ENCODE peak calls at places on chromosomes 2 and 18, in seven cellular contexts. N is GM23248, X is PC-3, D is hepatocyte, T is GM23338, Y is neural progenitor cell, L is MM.1S. Q is an unnamed sample.

GRCh38 chr2:34475141-34475540 is 876.0 kb upstream of the FAM98A start:
- DNase-seq in N (no peak), D (no peak), Y (no peak), X (no peak), L (no peak), T (no peak), Q (no peak)

GRCh38 chr2:1642066-1642861 is 102.1 kb downstream of the PXDN start:
- DNase-seq in L (no peak), T (no peak), D (no peak), X (no peak), N (no peak), Y (no peak), Q (no peak)

GRCh38 chr18:49026501-49027378 is 76.0 kb upstream of the SMAD7 start:
- DNase-seq in X (no peak), N (no peak), L (no peak), D (peak), T (no peak), Y (no peak), Q (no peak)

GRCh38 chr2:236998250-236998649 is 87.4 kb upstream of the COPS8 start:
- DNase-seq in D (no peak), L (no peak), T (no peak), Y (no peak), X (peak), N (peak), Q (no peak)

GRCh38 chr2:106531676-106532075 is 44.5 kb downstream of the CD8B2 start:
- DNase-seq in Y (peak), X (no peak), N (no peak), D (no peak), L (no peak), T (peak), Q (no peak)

GRCh38 chr18:55974521-55974920 is 386.5 kb upstream of the TCF4 start:
- DNase-seq in N (no peak), L (no peak), T (no peak), Y (no peak), D (no peak), X (no peak), Q (no peak)

GRCh38 chr2:217886720-217887309 is 116.0 kb downstream of the TNS1 start:
- DNase-seq in T (peak), D (peak), N (peak), L (peak), X (peak), Y (peak), Q (peak)

GRCh38 chr2:30147196-30147714 is 448 bp downstream of the YPEL5 start:
- DNase-seq in L (peak), N (peak), D (peak), X (no peak), Y (peak), T (no peak), Q (no peak)

GRCh38 chr2:61707984-61708852 is 145.6 kb downstream of the FAM161A start:
- DNase-seq in T (no peak), L (peak), N (peak), Y (peak), D (peak), X (peak), Q (no peak)

GRCh38 chr2:16653083-16653375 is 12.6 kb downstream of the CYRIA start:
- DNase-seq in N (no peak), X (no peak), Y (no peak), L (no peak), T (no peak), D (no peak), Q (no peak)

GRCh38 chr2:127566576-127566975 is 31.1 kb downstream of the MYO7B start:
- DNase-seq in L (no peak), X (no peak), N (no peak), Y (no peak), D (no peak), T (no peak), Q (no peak)

GRCh38 chr2:137969418-137969765 is 5.1 kb downstream of the HNMT start:
- DNase-seq in X (peak), Y (no peak), T (no peak), N (peak), L (no peak), D (no peak), Q (no peak)

GRCh38 chr18:23844991-23845680 is 155.9 kb downstream of the LAMA3 start:
- DNase-seq in X (peak), Y (peak), L (no peak), T (peak), D (peak), N (peak), Q (no peak)

GRCh38 chr18:23851470-23852002 is 162.3 kb downstream of the LAMA3 start:
- DNase-seq in Y (no peak), L (no peak), N (no peak), X (no peak), T (no peak), D (no peak), Q (no peak)

GRCh38 chr18:45836242-45837215 is 11.1 kb downstream of the SIGLEC15 start:
- DNase-seq in D (peak), X (no peak), L (no peak), N (no peak), Y (peak), T (no peak), Q (no peak)

GRCh38 chr18:45837283-45838070 is 12.0 kb downstream of the SIGLEC15 start:
- DNase-seq in N (peak), X (no peak), Y (peak), D (peak), L (no peak), T (peak), Q (no peak)

GRCh38 chr18:45841060-45841764 is 15.7 kb downstream of the SIGLEC15 start:
- DNase-seq in L (no peak), N (no peak), T (no peak), X (no peak), D (no peak), Y (no peak), Q (no peak)

GRCh38 chr18:45839415-45840395 is 14.2 kb downstream of the SIGLEC15 start:
- DNase-seq in N (peak), L (no peak), D (peak), T (peak), Y (peak), X (peak), Q (peak)

DNA sequence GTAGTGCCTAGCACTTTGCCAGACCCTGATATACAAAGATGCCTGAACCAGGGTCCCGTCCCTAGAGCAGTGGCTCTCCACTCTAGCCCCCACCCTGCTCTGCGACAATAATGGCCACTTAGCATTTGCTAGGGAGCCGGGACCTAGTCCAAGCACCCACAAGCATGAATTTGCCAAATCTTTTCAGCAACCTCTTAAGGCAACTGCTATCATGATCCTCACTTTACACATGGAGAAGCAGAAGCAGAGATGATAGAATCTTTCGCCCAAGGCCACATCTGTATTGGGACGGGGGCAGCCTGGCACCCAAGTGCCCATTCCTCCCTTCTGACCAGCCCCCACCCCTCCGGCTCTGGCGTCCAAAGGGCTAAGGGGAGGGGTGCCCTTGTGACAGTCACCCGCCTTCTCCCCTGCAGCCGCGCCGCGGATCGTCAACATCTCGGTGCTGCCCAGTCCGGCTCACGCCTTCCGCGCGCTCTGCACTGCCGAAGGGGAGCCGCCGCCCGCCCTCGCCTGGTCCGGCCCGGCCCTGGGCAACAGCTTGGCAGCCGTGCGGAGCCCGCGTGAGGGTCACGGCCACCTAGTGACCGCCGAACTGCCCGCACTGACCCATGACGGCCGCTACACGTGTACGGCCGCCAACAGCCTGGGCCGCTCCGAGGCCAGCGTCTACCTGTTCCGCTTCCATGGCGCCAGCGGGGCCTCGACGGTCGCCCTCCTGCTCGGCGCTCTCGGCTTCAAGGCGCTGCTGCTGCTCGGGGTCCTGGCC is 13.0 kb downstream of the SIGLEC15 start:
- DNase-seq in Y (no peak), X (no peak), T (no peak), D (no peak), N (peak), L (no peak), Q (no peak)
- TF ChIP-seq EZH2 in Y (no peak), X (no peak), T (no peak), D (no peak), N (no peak), L (no peak), Q (no peak)

DNA sequence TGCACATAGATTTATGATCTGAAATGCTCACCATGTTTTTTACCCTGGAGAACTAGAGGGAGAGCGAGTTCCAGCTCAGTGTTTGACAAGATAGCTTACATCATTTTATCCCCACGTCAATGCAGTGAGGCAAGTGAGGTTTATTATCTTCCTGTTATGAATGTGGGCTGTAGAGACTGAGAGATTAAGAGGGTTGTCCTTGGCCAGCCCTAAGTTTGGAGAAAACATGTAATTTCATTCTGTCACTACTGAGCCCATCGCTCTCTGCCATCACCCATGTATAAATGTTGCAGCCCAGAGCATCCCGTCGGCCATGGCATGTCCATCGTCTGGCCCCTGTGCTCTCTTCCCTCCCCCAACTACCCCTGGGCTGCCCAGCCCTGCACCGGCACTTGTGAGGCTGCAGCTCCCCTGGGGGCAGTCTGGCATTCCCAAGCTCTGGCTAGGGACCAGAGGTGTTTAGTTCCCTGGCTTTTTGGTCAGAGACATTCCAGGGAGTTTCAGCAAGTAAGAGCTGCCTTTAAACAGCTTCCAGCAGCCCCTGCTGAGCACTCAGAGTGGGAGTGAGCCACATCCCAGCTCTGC is 136.7 kb downstream of the ANTXR1 start:
- DNase-seq in Y (peak), N (peak), T (peak), D (peak), L (no peak), X (no peak), Q (no peak)
- TF ChIP-seq EZH2phosphoT487 in Y (no peak), N (no peak), T (no peak), D (no peak), L (no peak), X (no peak), Q (no peak)

GRCh38 chr18:59272971-59273935 is at the start of gene RAX:
- DNase-seq in T (peak), D (peak), L (no peak), X (no peak), Y (peak), N (peak), Q (no peak)

GRCh38 chr18:59271606-59272220 is 1.5 kb downstream of the RAX start:
- DNase-seq in D (no peak), X (no peak), N (no peak), T (peak), Y (peak), L (no peak), Q (no peak)

GRCh38 chr18:59270689-59271257 is 2.5 kb downstream of the RAX start:
- DNase-seq in X (no peak), N (no peak), L (no peak), Y (no peak), T (peak), D (no peak), Q (no peak)

GRCh38 chr18:59273936-59274928 is 978 bp upstream of the RAX start:
- DNase-seq in N (no peak), Y (peak), T (peak), L (no peak), D (no peak), X (no peak), Q (no peak)

GRCh38 chr18:59272221-59272888 is 899 bp downstream of the RAX start:
- DNase-seq in X (no peak), Y (peak), T (peak), N (peak), L (peak), D (no peak), Q (no peak)
- TF ChIP-seq EZH2 in X (no peak), Y (peak), T (peak), N (peak), L (no peak), D (peak), Q (no peak)

GRCh38 chr18:8802031-8802679 is 96.8 kb downstream of the MTCL1 start:
- DNase-seq in X (no peak), L (no peak), D (no peak), Y (peak), T (no peak), N (no peak), Q (no peak)

GRCh38 chr18:8800876-8801262 is 95.5 kb downstream of the MTCL1 start:
- DNase-seq in X (no peak), T (no peak), Y (peak), L (no peak), D (no peak), N (peak), Q (no peak)

GRCh38 chr18:8800041-8800441 is 94.7 kb downstream of the MTCL1 start:
- DNase-seq in D (no peak), N (peak), X (no peak), L (no peak), Y (no peak), T (peak), Q (no peak)

GRCh38 chr18:8800445-8800844 is 95.1 kb downstream of the MTCL1 start:
- DNase-seq in T (peak), X (peak), Y (peak), L (no peak), D (peak), N (peak), Q (peak)

GRCh38 chr18:8801263-8801901 is 96.0 kb downstream of the MTCL1 start:
- DNase-seq in N (peak), D (peak), L (no peak), Y (no peak), X (peak), T (no peak), Q (no peak)
- TF ChIP-seq EZH2phosphoT487 in N (no peak), D (no peak), L (no peak), Y (no peak), X (no peak), T (no peak), Q (no peak)

GRCh38 chr2:71852141-71852711 is 295.4 kb downstream of the CYP26B1 start:
- DNase-seq in L (no peak), X (no peak), D (peak), N (peak), Y (no peak), T (peak), Q (no peak)
- TF ChIP-seq EZH2 in L (no peak), X (no peak), D (no peak), N (no peak), Y (no peak), T (no peak), Q (no peak)

DNA sequence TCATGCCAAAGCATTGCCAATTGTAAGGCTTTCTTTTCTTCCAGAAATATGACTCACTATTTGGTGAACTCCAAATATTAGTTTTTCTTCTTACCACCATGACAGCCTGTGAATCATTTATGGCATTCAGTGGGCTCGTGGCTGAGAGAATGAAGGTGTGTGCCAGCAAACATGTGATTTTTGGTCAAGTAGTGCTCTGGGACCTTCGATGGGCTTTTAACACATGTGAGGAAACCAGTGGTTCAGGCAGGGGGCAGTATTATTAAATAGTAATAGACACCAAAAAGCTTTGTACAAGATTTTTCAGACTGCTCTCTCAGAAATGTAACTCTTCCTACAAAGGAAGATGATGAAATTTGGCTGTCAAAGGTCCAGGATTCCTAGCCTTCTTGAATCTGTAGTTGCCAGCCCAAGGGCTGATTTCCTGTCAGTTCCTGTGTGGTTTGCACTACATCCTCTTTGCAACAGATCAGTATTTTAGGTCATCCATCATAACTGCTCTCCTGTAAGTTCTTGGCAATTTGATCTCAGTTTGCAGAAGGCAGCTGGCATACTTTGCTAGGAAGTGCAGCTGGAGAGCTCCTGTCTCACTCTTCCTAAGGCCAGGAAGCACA is 64.3 kb downstream of the BABAM2 start:
- DNase-seq in D (peak), T (no peak), N (peak), X (peak), L (peak), Y (no peak), Q (no peak)
- TF ChIP-seq EZH2phosphoT487 in D (no peak), T (no peak), N (no peak), X (peak), L (no peak), Y (no peak), Q (no peak)

GRCh38 chr18:26863122-26863879 is 2.2 kb downstream of the AQP4 start:
- DNase-seq in T (peak), X (peak), N (peak), Y (peak), D (peak), L (no peak), Q (no peak)
- TF ChIP-seq EZH2 in T (no peak), X (no peak), N (no peak), Y (peak), D (no peak), L (no peak), Q (no peak)

DNA sequence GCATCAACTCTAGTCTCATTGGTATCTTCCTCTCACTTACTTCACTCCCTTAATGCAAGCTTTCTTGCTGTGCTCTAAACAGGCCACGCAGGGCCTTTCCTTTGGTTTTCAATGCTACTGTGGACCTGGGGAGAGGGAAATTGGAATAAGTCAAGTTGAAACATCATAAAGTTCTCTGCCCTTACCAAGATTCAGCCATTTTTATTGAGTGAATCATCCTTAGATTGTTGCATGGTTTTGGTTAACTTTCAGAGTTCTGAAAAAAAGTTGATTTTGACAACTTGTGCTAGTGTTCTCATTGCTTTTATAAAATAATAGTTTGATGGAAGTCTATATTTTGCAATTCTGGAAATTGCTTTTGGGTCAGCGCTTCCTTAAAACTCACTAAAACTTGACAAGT is 852.8 kb upstream of the ACVR2A start:
- DNase-seq in N (peak), T (no peak), D (no peak), Y (no peak), X (peak), L (no peak), Q (no peak)
- TF ChIP-seq EZH2phosphoT487 in N (no peak), T (no peak), D (no peak), Y (no peak), X (no peak), L (no peak), Q (no peak)

DNA sequence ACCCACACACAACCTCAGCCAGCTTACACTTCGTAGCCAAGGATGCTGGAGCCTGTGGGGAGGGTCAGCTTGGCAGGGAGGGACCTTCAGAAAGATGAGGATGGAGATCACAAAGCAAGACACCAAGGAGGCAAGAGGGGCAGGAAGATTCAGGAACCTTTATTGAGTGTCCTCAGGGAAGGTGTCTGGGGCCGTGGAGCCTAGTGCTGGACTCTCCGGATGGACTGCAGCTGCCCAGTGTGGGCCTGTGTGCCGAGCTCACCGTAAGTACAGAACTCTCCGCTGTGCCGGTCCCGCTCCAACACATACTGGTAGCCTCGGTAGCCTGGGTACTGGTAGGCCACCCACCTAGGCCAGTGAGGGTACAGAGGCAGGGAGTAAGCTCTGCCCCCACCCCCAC is 3.2 kb downstream of the CRYBA2 start:
- DNase-seq in N (no peak), L (no peak), Y (no peak), D (no peak), T (no peak), X (no peak), Q (no peak)
- TF ChIP-seq EZH2 in N (peak), L (no peak), Y (no peak), D (no peak), T (no peak), X (no peak), Q (no peak)

GRCh38 chr2:9230881-9231280 is 24.3 kb downstream of the ASAP2 start:
- DNase-seq in T (no peak), Y (no peak), L (no peak), X (no peak), D (no peak), N (peak), Q (no peak)
- TF ChIP-seq EZH2phosphoT487 in T (no peak), Y (no peak), L (no peak), X (no peak), D (no peak), N (no peak), Q (no peak)

Q was measured in HCT116.